ENCODE peak calls at places on chromosomes 2 and 18, in four cellular contexts. E, V, C and W are unnamed samples.
A peak's percentile ranks its signal among the peaks of the same experiment; 100 is the strongest.

GRCh38 chr2:24276349-24276899 is 83.9 kb downstream of the ITSN2 start:
- DNase-seq in E (no peak), V (no peak), C (no peak), W (no peak)

GRCh38 chr2:106638043-106638442 is 150.9 kb downstream of the CD8B2 start:
- DNase-seq in E (peak; percentile 24), V (peak; percentile 48), C (no peak), W (no peak)

GRCh38 chr18:7338846-7339245 is 108.0 kb downstream of the LRRC30 start:
- DNase-seq in E (no peak), V (peak; percentile 18), C (no peak), W (no peak)

GRCh38 chr2:128304715-128305554 is 13.7 kb downstream of the HS6ST1 start:
- DNase-seq in E (peak; percentile 98), V (peak; percentile 97), C (peak; percentile 96), W (peak; percentile 86)

GRCh38 chr2:182818541-182819308 is 47.7 kb downstream of the FRZB start:
- DNase-seq in E (no peak), V (no peak), C (no peak), W (no peak)

GRCh38 chr18:33751613-33752221 is 173.7 kb downstream of the ASXL3 start:
- DNase-seq in E (peak; percentile 67), V (peak; percentile 29), C (no peak), W (no peak)

GRCh38 chr18:10072659-10073309 is 159.0 kb downstream of the VAPA start:
- DNase-seq in E (peak; percentile 59), V (peak; percentile 60), C (no peak), W (no peak)

GRCh38 chr18:49959176-49959575 is 145.8 kb upstream of the ACAA2 start:
- DNase-seq in E (no peak), V (no peak), C (no peak), W (no peak)

GRCh38 chr2:175251425-175252041 is 70.0 kb upstream of the ATP5MC3 start:
- DNase-seq in E (peak; percentile 68), V (peak; percentile 60), C (no peak), W (peak; percentile 21)

GRCh38 chr2:177225965-177226360 is 13.4 kb downstream of the HNRNPA3 start:
- DNase-seq in E (no peak), V (no peak), C (no peak), W (no peak)

GRCh38 chr2:141035846-141036420 is 1094.9 kb downstream of the LRP1B start:
- DNase-seq in E (peak; percentile 58), V (no peak), C (no peak), W (no peak)

GRCh38 chr2:133476931-133477613 is 91.2 kb downstream of the NCKAP5 start:
- DNase-seq in E (no peak), V (no peak), C (peak; percentile 11), W (no peak)

GRCh38 chr2:112947374-112947773 is 30.4 kb upstream of the IL36G start:
- DNase-seq in E (no peak), V (no peak), C (no peak), W (no peak)

GRCh38 chr18:55886886-55887285 is 298.9 kb upstream of the TCF4 start:
- DNase-seq in E (no peak), V (no peak), C (no peak), W (no peak)

GRCh38 chr18:74476154-74476553 is 19.0 kb upstream of the DIPK1C start:
- DNase-seq in E (peak; percentile 13), V (peak; percentile 49), C (no peak), W (no peak)

GRCh38 chr18:74264303-74265020 is 27.3 kb downstream of the CYB5A start:
- DNase-seq in E (no peak), V (no peak), C (no peak), W (no peak)

GRCh38 chr2:132980304-132980703 is 310.3 kb upstream of the LYPD1 start:
- DNase-seq in E (no peak), V (no peak), C (no peak), W (no peak)

GRCh38 chr18:12744103-12744502 is 41.3 kb downstream of the PSMG2 start:
- DNase-seq in E (peak; percentile 84), V (peak; percentile 83), C (no peak), W (no peak)

GRCh38 chr2:82182270-82182669 is 1877.7 kb upstream of the LRRTM1 start:
- DNase-seq in E (no peak), V (no peak), C (no peak), W (no peak)

GRCh38 chr18:70195852-70196434 is 9.5 kb downstream of the RTTN start:
- DNase-seq in E (peak; percentile 79), V (peak; percentile 75), C (no peak), W (peak; percentile 34)

GRCh38 chr18:10670856-10671255 is 145.0 kb downstream of the NAPG start:
- DNase-seq in E (no peak), V (no peak), C (no peak), W (no peak)

GRCh38 chr2:189851174-189851826 is 67.0 kb downstream of the PMS1 start:
- DNase-seq in E (no peak), V (no peak), C (no peak), W (no peak)

GRCh38 chr18:76958692-76959341 is 136.5 kb downstream of the ZNF236 start:
- DNase-seq in E (peak; percentile 10), V (peak; percentile 44), C (no peak), W (no peak)

GRCh38 chr2:170500104-170500503 is 215.0 kb upstream of the SP5 start:
- DNase-seq in E (no peak), V (no peak), C (no peak), W (no peak)

GRCh38 chr2:99481527-99481926 is 8.3 kb downstream of the REV1 start:
- DNase-seq in E (no peak), V (no peak), C (no peak), W (no peak)

GRCh38 chr2:94881070-94881469 is 9.8 kb downstream of the TEKT4 start:
- DNase-seq in E (no peak), V (no peak), C (no peak), W (no peak)

GRCh38 chr18:5238371-5238758 is 41.3 kb upstream of the AKAIN1 start:
- DNase-seq in E (no peak), V (peak; percentile 48), C (peak; percentile 23), W (peak; percentile 41)

GRCh38 chr2:137190411-137191190 is 425.3 kb downstream of the THSD7B start:
- DNase-seq in E (no peak), V (no peak), C (no peak), W (no peak)

GRCh38 chr2:71340176-71340575 is 8.6 kb downstream of the ZNF638 start:
- DNase-seq in E (no peak), V (no peak), C (no peak), W (no peak)

GRCh38 chr18:11986061-11986460 is 4.8 kb downstream of the IMPA2 start:
- DNase-seq in E (no peak), V (no peak), C (no peak), W (no peak)

GRCh38 chr18:23231340-23232021 is 96.2 kb downstream of the CABLES1 start:
- DNase-seq in E (peak; percentile 94), V (peak; percentile 96), C (no peak), W (peak; percentile 85)

GRCh38 chr18:31551883-31552282 is 39.8 kb upstream of the TTR start:
- DNase-seq in E (no peak), V (no peak), C (no peak), W (no peak)

GRCh38 chr18:673317-673716 is 15.9 kb downstream of the TYMS start:
- DNase-seq in E (no peak), V (no peak), C (no peak), W (no peak)

GRCh38 chr18:32669549-32670165 is 103.2 kb downstream of the KLHL14 start:
- DNase-seq in E (no peak), V (no peak), C (no peak), W (no peak)

GRCh38 chr2:48332286-48332685 is 197.7 kb upstream of the STON1 start:
- DNase-seq in E (peak; percentile 58), V (peak; percentile 60), C (no peak), W (no peak)

GRCh38 chr2:180790891-180791290 is 189.5 kb upstream of the UBE2E3 start:
- DNase-seq in E (peak; percentile 79), V (peak; percentile 46), C (no peak), W (no peak)

GRCh38 chr18:78323453-78324230 is 656.0 kb upstream of the SALL3 start:
- DNase-seq in E (no peak), V (no peak), C (no peak), W (no peak)

GRCh38 chr18:78319934-78320333 is 659.7 kb upstream of the SALL3 start:
- DNase-seq in E (no peak), V (no peak), C (no peak), W (no peak)

GRCh38 chr18:78321402-78321801 is 658.2 kb upstream of the SALL3 start:
- DNase-seq in E (no peak), V (no peak), C (no peak), W (no peak)

GRCh38 chr18:78319264-78319663 is 660.4 kb upstream of the SALL3 start:
- DNase-seq in E (no peak), V (no peak), C (no peak), W (no peak)
- H3K27me3 ChIP-seq in E (no peaks in the 10 kb centered on the region), V (no peaks in the 10 kb centered on the region), C (no peaks in the 10 kb centered on the region), W (no peaks in the 10 kb centered on the region)

DNA sequence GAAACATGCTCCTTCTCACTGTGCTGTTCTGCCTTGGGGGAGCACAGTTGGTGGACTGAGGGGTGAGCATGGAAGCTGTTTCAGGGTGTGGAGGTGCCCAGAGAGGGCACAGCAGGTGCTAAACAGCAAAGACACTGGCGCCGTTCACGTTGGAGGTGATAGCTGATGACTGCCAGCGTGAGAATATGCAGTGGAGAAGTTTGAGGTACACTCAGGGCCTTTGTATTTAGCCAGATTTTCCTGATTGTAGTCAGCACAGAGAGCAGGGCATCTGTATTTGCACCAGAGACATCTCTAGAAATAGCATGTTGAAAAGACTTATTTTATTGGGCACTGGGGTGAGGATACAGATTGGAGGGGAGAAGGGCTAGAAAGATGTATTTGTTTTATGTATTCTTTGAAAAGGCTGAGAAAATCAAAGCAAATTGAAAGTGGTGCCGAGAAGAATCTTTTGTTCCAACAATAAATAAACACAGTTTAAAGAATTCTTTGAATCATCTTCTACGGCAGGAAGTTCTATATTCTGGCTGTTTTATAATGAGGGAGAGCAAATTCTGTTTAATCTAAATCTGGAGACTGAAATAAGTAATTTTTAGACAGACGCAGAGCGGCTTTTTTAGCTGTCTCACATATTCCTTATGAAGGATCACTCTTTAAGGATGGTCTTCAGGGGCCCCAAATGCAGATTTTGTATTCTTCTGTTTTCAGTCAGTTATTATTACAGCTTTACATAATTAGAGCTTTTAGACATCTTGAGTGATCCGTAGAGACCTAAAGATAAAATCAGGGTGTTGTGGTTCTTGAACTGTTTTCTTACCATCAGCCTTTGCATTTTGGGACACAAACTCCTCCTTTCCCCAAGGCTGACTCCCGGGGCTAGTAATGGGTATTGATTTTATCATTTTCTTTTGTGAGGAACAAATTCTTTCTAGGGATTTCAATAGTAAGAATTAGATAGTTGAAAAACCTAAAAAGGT is 7.1 kb downstream of the ZNF532 start:
- DNase-seq in E (no peak), V (no peak), C (no peak), W (no peak)
- H3K4me3 ChIP-seq in E (no peak overlapping the region), V (no peak overlapping the region), C (no peak overlapping the region), W (no peak overlapping the region)

GRCh38 chr2:231258696-231259095 is 60.3 kb downstream of the ARMC9 start:
- DNase-seq in E (no peak), V (no peak), C (no peak), W (no peak)
- H3K36me3 ChIP-seq in E (peaks cover 20% of the 10 kb centered on the region), V (peaks cover 4% of the 10 kb centered on the region), C (no peaks in the 10 kb centered on the region), W (peaks cover 3% of the 10 kb centered on the region)

GRCh38 chr2:100675855-100676254 is 113.1 kb downstream of the PDCL3 start:
- DNase-seq in E (no peak), V (no peak), C (no peak), W (no peak)

GRCh38 chr2:100679211-100679610 is 116.4 kb downstream of the PDCL3 start:
- DNase-seq in E (no peak), V (no peak), C (no peak), W (peak; percentile 30)

GRCh38 chr2:100675373-100675772 is 112.6 kb downstream of the PDCL3 start:
- DNase-seq in E (no peak), V (no peak), C (no peak), W (no peak)

GRCh38 chr2:100676346-100676745 is 113.6 kb downstream of the PDCL3 start:
- DNase-seq in E (no peak), V (no peak), C (no peak), W (no peak)

GRCh38 chr2:100677611-100678185 is 114.9 kb downstream of the PDCL3 start:
- DNase-seq in E (no peak), V (no peak), C (no peak), W (peak; percentile 25)
- H3K27me3 ChIP-seq in E (peaks cover 4% of the 10 kb centered on the region), V (no peaks in the 10 kb centered on the region), C (no peaks in the 10 kb centered on the region), W (no peaks in the 10 kb centered on the region)